ENCODE peak calls at places on chromosomes 12 and 14, in four cellular contexts. O is ascending aorta, T is HCT116, L is mucosa of descending colon. D is an unnamed sample.
A peak's percentile ranks its signal among the peaks of the same experiment; 100 is the strongest.

GRCh38 chr14:89422181-89422951 is 5.3 kb upstream of the FOXN3 start:
- DNase-seq in O (no peak), T (no peak), L (peak; percentile 64), D (no peak)

GRCh38 chr14:75234173-75234855 is 44.3 kb upstream of the FOS start:
- DNase-seq in O (peak; percentile 85), T (peak; percentile 38), L (no peak), D (no peak)

GRCh38 chr12:107488666-107489065 is 196.9 kb upstream of the PWP1 start:
- DNase-seq in O (no peak), T (no peak), L (no peak), D (no peak)

GRCh38 chr12:32568241-32568640 is 110.9 kb upstream of the DNM1L start:
- DNase-seq in O (no peak), T (peak; percentile 43), L (no peak), D (peak; percentile 31)

GRCh38 chr14:33642080-33642479 is 308.8 kb downstream of the EGLN3 start:
- DNase-seq in O (no peak), T (no peak), L (no peak), D (no peak)

GRCh38 chr14:96245710-96246534 is 10.1 kb upstream of the BDKRB1 start:
- DNase-seq in O (no peak), T (no peak), L (no peak), D (no peak)

GRCh38 chr12:3741882-3742672 is 10.8 kb downstream of the CRACR2A start:
- DNase-seq in O (peak; percentile 13), T (no peak), L (no peak), D (no peak)

GRCh38 chr12:126385785-126386184 is 1320.5 kb downstream of the AACS start:
- DNase-seq in O (no peak), T (no peak), L (no peak), D (no peak)

GRCh38 chr12:72281145-72281544 is 9.0 kb downstream of the TRHDE start:
- DNase-seq in O (no peak), T (no peak), L (no peak), D (no peak)

GRCh38 chr12:5102806-5103205 is 59.1 kb downstream of the KCNA5 start:
- DNase-seq in O (no peak), T (no peak), L (no peak), D (no peak)

GRCh38 chr14:104320611-104321086 is 182.3 kb downstream of the KIF26A start:
- DNase-seq in O (peak; percentile 44), T (no peak), L (peak; percentile 39), D (no peak)

GRCh38 chr12:101051901-101052550 is 158.0 kb downstream of the SLC5A8 start:
- DNase-seq in O (no peak), T (peak; percentile 88), L (peak; percentile 57), D (peak; percentile 80)

GRCh38 chr14:66017960-66018359 is 468.2 kb upstream of the CCDC196 start:
- DNase-seq in O (no peak), T (no peak), L (no peak), D (peak; percentile 12)

GRCh38 chr14:74500417-74501134 is 7.0 kb downstream of the ISCA2 start:
- DNase-seq in O (peak; percentile 62), T (no peak), L (peak; percentile 19), D (no peak)

GRCh38 chr14:53951661-53952265 is 4.9 kb downstream of the BMP4 start:
- DNase-seq in O (no peak), T (no peak), L (peak; percentile 30), D (no peak)

GRCh38 chr12:113092478-113093408 is 36.2 kb downstream of the DTX1 start:
- DNase-seq in O (no peak), T (no peak), L (peak; percentile 84), D (no peak)

GRCh38 chr12:51488281-51488680 is 63.6 kb downstream of the SLC4A8 start:
- DNase-seq in O (no peak), T (no peak), L (no peak), D (no peak)

GRCh38 chr14:58298477-58298879 is at the start of gene ARID4A:
- DNase-seq in O (no peak), T (no peak), L (peak; percentile 86), D (no peak)

GRCh38 chr14:95011449-95012020 is 145.8 kb downstream of the DICER1 start:
- DNase-seq in O (no peak), T (no peak), L (no peak), D (no peak)

GRCh38 chr12:62789856-62790255 is 145.1 kb downstream of the PPM1H start:
- DNase-seq in O (no peak), T (no peak), L (no peak), D (no peak)

GRCh38 chr12:109910969-109911348 is 10.9 kb downstream of the TCHP start:
- DNase-seq in O (no peak), T (peak; percentile 43), L (peak; percentile 43), D (no peak)

GRCh38 chr12:11656550-11656949 is 7.1 kb downstream of the ETV6 start:
- DNase-seq in O (no peak), T (no peak), L (no peak), D (no peak)

GRCh38 chr14:100150932-100151587 is 8.4 kb downstream of the DEGS2 start:
- DNase-seq in O (no peak), T (no peak), L (peak; percentile 67), D (no peak)

GRCh38 chr12:68613209-68613904 is 2.7 kb downstream of the RAP1B start:
- DNase-seq in O (no peak), T (no peak), L (no peak), D (no peak)

GRCh38 chr14:105709281-105710118 is 183.1 kb downstream of the TMEM121 start:
- DNase-seq in O (no peak), T (no peak), L (no peak), D (no peak)

GRCh38 chr12:105547786-105548185 is 217.3 kb downstream of the C12orf75 start:
- DNase-seq in O (no peak), T (no peak), L (no peak), D (no peak)

GRCh38 chr14:54493293-54493692 is 4.5 kb upstream of the GMFB start:
- DNase-seq in O (no peak), T (no peak), L (peak; percentile 50), D (no peak)

GRCh38 chr12:114631242-114631641 is 52.7 kb downstream of the TBX3 start:
- DNase-seq in O (no peak), T (no peak), L (no peak), D (no peak)

GRCh38 chr12:106386836-106387555 is 29.4 kb downstream of the POLR3B start:
- DNase-seq in O (no peak), T (no peak), L (no peak), D (no peak)

GRCh38 chr14:50521912-50522341 is 10.4 kb downstream of the MAP4K5 start:
- DNase-seq in O (no peak), T (no peak), L (no peak), D (no peak)

GRCh38 chr14:36662543-36663403 is 1.1 kb downstream of the PAX9 start:
- DNase-seq in O (no peak), T (no peak), L (peak; percentile 39), D (no peak)

GRCh38 chr14:36661506-36662257 is at the start of gene PAX9:
- DNase-seq in O (no peak), T (peak; percentile 81), L (peak; percentile 93), D (no peak)

GRCh38 chr14:36662258-36662542 is 540 bp downstream of the PAX9 start:
- DNase-seq in O (no peak), T (no peak), L (no peak), D (no peak)

GRCh38 chr14:36664322-36665193 is 2.9 kb downstream of the PAX9 start:
- DNase-seq in O (no peak), T (no peak), L (no peak), D (no peak)

DNA sequence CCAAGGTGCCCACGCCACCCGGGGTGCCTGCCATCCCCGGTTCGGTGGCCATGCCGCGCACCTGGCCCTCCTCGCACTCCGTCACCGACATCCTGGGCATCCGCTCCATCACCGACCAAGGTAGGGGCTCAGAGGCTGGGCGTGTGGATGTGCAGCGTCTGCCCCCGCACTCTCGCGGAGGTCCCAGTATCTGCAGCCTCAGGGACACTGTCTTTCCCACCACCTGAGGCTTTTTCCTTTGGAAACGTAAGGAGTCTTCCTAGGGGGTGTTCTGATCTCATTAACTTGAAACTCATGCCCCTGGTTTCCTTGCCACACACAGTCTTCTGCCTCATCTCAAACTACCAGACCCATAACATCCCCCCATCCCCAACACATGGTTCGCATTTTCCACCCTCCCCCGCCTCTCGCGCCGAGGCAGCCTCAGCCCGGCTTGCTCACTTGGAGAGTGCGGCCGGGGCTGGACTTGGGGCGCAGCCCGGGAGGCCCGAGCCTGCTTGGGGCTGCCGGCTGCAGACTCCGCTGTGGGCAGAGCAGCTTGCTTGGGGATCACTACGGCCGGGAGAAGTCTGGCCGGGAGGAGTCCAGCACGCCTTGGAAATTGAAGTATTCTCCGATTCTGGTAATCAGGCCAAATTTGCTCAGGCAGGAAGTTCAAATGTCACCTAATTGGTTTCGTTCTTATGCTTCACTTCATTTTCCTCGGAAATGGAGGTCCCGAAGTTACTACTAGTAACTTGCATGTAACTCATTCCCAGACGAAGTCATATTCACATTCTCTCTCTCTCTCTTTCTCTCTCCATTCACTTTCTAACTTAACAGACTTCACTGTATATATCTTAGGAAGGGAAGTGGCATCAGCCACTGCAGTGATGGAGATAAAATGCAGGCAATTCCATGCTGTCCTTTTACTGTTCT is 2.0 kb downstream of the PAX9 start:
- DNase-seq in O (no peak), T (no peak), L (no peak), D (no peak)
- H3K4me3 ChIP-seq in O (peak overlapping the region; percentile 63), T (no peak overlapping the region), L (no peak overlapping the region), D (no peak overlapping the region)

DNA sequence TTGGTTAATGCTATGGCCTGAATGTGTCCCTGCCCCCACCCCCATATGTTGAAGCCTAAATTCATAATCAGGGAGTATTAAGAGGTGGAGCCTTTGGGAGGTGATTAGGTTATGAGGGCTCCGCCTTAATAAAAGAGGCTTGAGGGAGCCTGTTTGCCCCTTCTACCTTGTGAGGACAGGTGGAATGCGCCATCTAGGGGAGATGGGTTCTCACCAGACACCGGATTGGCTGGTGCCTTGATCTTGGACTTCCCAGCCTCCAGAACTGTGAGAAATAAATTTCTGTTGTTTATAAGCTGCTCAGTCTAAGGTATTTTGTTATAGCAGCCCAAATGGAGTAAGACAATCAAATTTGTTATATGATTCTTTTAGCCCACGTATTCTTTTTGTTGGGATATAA is 148.3 kb downstream of the PTCSC3 start:
- DNase-seq in O (no peak), T (no peak), L (no peak), D (no peak)
- TF ChIP-seq CTCF in O (no peak), T (no peak), L (no peak), D (peak; percentile 24)

GRCh38 chr12:57521475-57522018 is 1.1 kb upstream of the MBD6 start:
- DNase-seq in O (no peak), T (no peak), L (peak; percentile 70), D (no peak)
- H3K4me3 ChIP-seq in O (peak overlapping the region; percentile 81), T (peak overlapping the region; percentile 93), L (no peak overlapping the region), D (peak overlapping the region; percentile 67)

GRCh38 chr12:7832059-7832696 is 40.5 kb downstream of the SLC2A14 start:
- DNase-seq in O (no peak), T (peak; percentile 32), L (no peak), D (peak; percentile 35)
- TF ChIP-seq CTCF in O (peak; percentile 30), T (peak; percentile 60), L (no peak), D (peak; percentile 60)

D was measured in HFF-Myc.